ENCODE peak calls at places on chromosomes 12 and 14, in eight cellular contexts. L, R, N, F, G, W, A and U are unnamed samples.

GRCh38 chr12:32010631-32011030 is 51.4 kb downstream of the RESF1 start:
- DNase-seq in R (no peak), F (no peak), W (no peak), N (no peak), A (no peak), L (no peak), G (no peak), U (no peak)

GRCh38 chr14:81436296-81437138 is 36.4 kb upstream of the STON2 start:
- DNase-seq in F (peak; percentile 81), A (peak; percentile 94), L (peak; percentile 75), R (peak; percentile 22), N (peak; percentile 80), G (peak; percentile 75), W (peak; percentile 88), U (peak; percentile 81)

GRCh38 chr14:20456971-20457370 is 1.9 kb downstream of the APEX1 start:
- DNase-seq in W (no peak), N (no peak), G (no peak), F (no peak), R (no peak), A (no peak), L (no peak), U (no peak)

GRCh38 chr14:78010688-78011087 is 159.5 kb upstream of the NRXN3 start:
- DNase-seq in W (peak; percentile 96), N (no peak), F (no peak), A (no peak), G (no peak), L (no peak), R (no peak), U (peak; percentile 83)

GRCh38 chr14:104393898-104394605 is 185.5 kb upstream of the C14orf180 start:
- DNase-seq in R (no peak), W (no peak), F (peak; percentile 63), G (no peak), A (no peak), N (no peak), L (no peak), U (peak; percentile 34)

GRCh38 chr14:20820063-20820904 is 17.6 kb upstream of the RNASE1 start:
- DNase-seq in F (no peak), R (no peak), N (peak; percentile 22), A (no peak), L (no peak), W (no peak), G (no peak), U (no peak)

GRCh38 chr12:96177013-96177412 is 17.2 kb upstream of the ELK3 start:
- DNase-seq in F (no peak), G (peak; percentile 32), W (peak; percentile 92), R (peak; percentile 66), A (peak; percentile 54), L (no peak), N (no peak), U (peak; percentile 39)

GRCh38 chr12:52004042-52004648 is 2.6 kb upstream of the TAMALIN start:
- DNase-seq in G (peak; percentile 86), W (peak; percentile 63), F (peak; percentile 58), R (no peak), A (peak; percentile 79), N (peak; percentile 44), L (peak; percentile 42), U (peak; percentile 60)

GRCh38 chr12:51520576-51521325 is 70.3 kb upstream of the SCN8A start:
- DNase-seq in L (no peak), A (no peak), N (no peak), G (no peak), W (no peak), R (no peak), F (no peak), U (no peak)

GRCh38 chr12:55843431-55843830 is 695 bp upstream of the MMP19 start:
- DNase-seq in N (no peak), G (no peak), F (no peak), W (no peak), R (no peak), A (no peak), L (no peak), U (no peak)

GRCh38 chr14:103221781-103222358 is 98.6 kb downstream of the TNFAIP2 start:
- DNase-seq in N (no peak), R (no peak), F (no peak), A (no peak), G (no peak), W (no peak), L (no peak), U (no peak)

GRCh38 chr12:68106160-68106559 is 53.4 kb downstream of the IFNG start:
- DNase-seq in F (no peak), G (no peak), N (no peak), W (peak; percentile 19), R (no peak), A (peak; percentile 51), L (no peak), U (peak; percentile 16)